ENCODE peak calls at places on chromosomes 13 and 19, in five cellular contexts. One of them, this sample, is unnamed. For H3K9me3, the result is how much of the 10 kb centered on the place peaks cover.

GRCh38 chr13:99008577-99008976 is 30.7 kb upstream of the DOCK9 start:
- DNase-seq in tibial artery: no peak
- DNase-seq in heart right ventricle: no peak
- DNase-seq in pancreas: no peak
- DNase-seq in Peyer's patch: no peak
- DNase-seq in this sample: no peak

GRCh38 chr19:40416918-40417713 is 3.9 kb upstream of the PRX start:
- DNase-seq in Peyer's patch: no peak
- DNase-seq in heart right ventricle: peak
- DNase-seq in tibial artery: peak
- DNase-seq in pancreas: no peak
- DNase-seq in this sample: no peak

GRCh38 chr19:1884291-1884718 is 991 bp downstream of the ABHD17A start:
- DNase-seq in heart right ventricle: no peak
- DNase-seq in Peyer's patch: no peak
- DNase-seq in pancreas: no peak
- DNase-seq in tibial artery: no peak
- DNase-seq in this sample: no peak

GRCh38 chr13:72062566-72062965 is 195.6 kb upstream of the DACH1 start:
- DNase-seq in heart right ventricle: peak
- DNase-seq in Peyer's patch: no peak
- DNase-seq in pancreas: no peak
- DNase-seq in tibial artery: no peak
- DNase-seq in this sample: no peak

GRCh38 chr13:95484052-95484451 is 68.5 kb upstream of the CLDN10 start:
- DNase-seq in tibial artery: no peak
- DNase-seq in Peyer's patch: no peak
- DNase-seq in heart right ventricle: no peak
- DNase-seq in pancreas: no peak
- DNase-seq in this sample: no peak

GRCh38 chr19:16702123-16702522 is 17.5 kb upstream of the NWD1 start:
- DNase-seq in pancreas: no peak
- DNase-seq in Peyer's patch: no peak
- DNase-seq in tibial artery: peak
- DNase-seq in heart right ventricle: peak
- DNase-seq in this sample: peak

GRCh38 chr19:41698746-41699230 is 9.6 kb upstream of the CEACAM5 start:
- DNase-seq in tibial artery: no peak
- DNase-seq in pancreas: no peak
- DNase-seq in Peyer's patch: no peak
- DNase-seq in heart right ventricle: no peak
- DNase-seq in this sample: no peak

GRCh38 chr13:96041326-96042092 is 11.7 kb downstream of the UGGT2 start:
- DNase-seq in pancreas: no peak
- DNase-seq in Peyer's patch: no peak
- DNase-seq in tibial artery: no peak
- DNase-seq in heart right ventricle: no peak
- DNase-seq in this sample: no peak

GRCh38 chr13:95834134-95834765 is 157.3 kb downstream of the DNAJC3 start:
- DNase-seq in heart right ventricle: peak
- DNase-seq in pancreas: peak
- DNase-seq in Peyer's patch: peak
- DNase-seq in tibial artery: peak
- DNase-seq in this sample: peak

DNA sequence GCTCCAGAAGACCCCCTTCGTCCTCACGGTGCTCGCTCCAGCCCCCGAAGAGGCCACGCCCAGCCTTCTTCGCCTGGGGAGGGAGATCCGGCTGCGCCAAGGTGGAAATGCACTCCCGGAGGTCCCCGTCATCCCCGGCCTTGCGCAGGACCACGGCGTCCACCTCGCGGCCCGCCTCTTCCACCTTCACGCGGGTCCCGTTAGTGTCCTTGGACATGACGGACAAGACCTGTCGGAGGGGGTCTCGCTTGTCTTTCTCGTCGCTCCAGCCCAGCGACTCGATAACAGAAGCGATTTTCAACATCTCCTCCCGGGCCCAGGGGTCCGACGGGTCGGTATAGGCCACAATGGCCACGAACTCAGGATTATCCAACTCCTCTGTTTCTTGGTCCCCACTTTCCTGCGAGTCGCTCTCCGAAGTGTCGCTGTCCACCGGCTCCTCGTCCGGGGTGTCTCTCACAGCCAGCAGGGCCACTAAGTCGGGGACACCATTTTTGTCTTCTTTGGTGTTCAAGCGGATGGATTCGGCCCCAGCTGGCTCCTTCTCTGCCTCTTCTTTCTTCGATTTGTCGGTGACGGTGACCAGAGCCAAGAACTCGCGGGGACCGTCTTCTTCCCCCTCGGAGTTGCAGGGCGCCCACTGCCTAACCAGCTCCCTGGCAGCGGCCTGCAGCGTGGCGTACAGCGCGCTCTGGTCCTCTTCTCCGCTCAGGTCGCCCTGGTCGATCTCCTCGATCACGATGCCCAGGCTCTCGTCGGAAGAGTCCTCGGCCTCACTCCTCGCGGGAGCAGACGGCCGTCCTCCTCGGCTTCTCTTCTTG is 1.3 kb downstream of the PNMA8B start:
- DNase-seq in Peyer's patch: no peak
- DNase-seq in heart right ventricle: peak
- DNase-seq in tibial artery: no peak
- DNase-seq in pancreas: no peak
- DNase-seq in this sample: no peak
- H3K4me3 ChIP-seq in Peyer's patch: no peak
- H3K4me3 ChIP-seq in heart right ventricle: peak
- H3K4me3 ChIP-seq in tibial artery: peak
- H3K4me3 ChIP-seq in pancreas: peak
- H3K4me3 ChIP-seq in this sample: no peak

GRCh38 chr13:43111887-43112400 is 88.6 kb downstream of the DNAJC15 start:
- DNase-seq in Peyer's patch: no peak
- DNase-seq in heart right ventricle: no peak
- DNase-seq in tibial artery: no peak
- DNase-seq in pancreas: no peak
- DNase-seq in this sample: no peak

GRCh38 chr13:43119206-43119605 is 95.8 kb downstream of the DNAJC15 start:
- DNase-seq in pancreas: no peak
- DNase-seq in tibial artery: no peak
- DNase-seq in heart right ventricle: no peak
- DNase-seq in Peyer's patch: no peak
- DNase-seq in this sample: no peak

GRCh38 chr13:43114504-43114903 is 91.1 kb downstream of the DNAJC15 start:
- DNase-seq in heart right ventricle: no peak
- DNase-seq in tibial artery: no peak
- DNase-seq in Peyer's patch: no peak
- DNase-seq in pancreas: no peak
- DNase-seq in this sample: no peak

GRCh38 chr13:43113603-43114002 is 90.2 kb downstream of the DNAJC15 start:
- DNase-seq in heart right ventricle: no peak
- DNase-seq in pancreas: no peak
- DNase-seq in Peyer's patch: no peak
- DNase-seq in tibial artery: no peak
- DNase-seq in this sample: peak

GRCh38 chr13:43116242-43116641 is 92.9 kb downstream of the DNAJC15 start:
- DNase-seq in Peyer's patch: no peak
- DNase-seq in pancreas: no peak
- DNase-seq in tibial artery: no peak
- DNase-seq in heart right ventricle: no peak
- DNase-seq in this sample: no peak
- TF ChIP-seq CTCF in Peyer's patch: no peak
- TF ChIP-seq CTCF in pancreas: no peak
- TF ChIP-seq CTCF in tibial artery: no peak
- TF ChIP-seq CTCF in heart right ventricle: no peak
- TF ChIP-seq CTCF in this sample: no peak

GRCh38 chr19:12261554-12261953 is 33.1 kb downstream of the ZNF44 start:
- DNase-seq in Peyer's patch: no peak
- DNase-seq in pancreas: no peak
- DNase-seq in heart right ventricle: no peak
- DNase-seq in tibial artery: no peak
- DNase-seq in this sample: no peak

GRCh38 chr19:12260236-12260635 is 34.4 kb downstream of the ZNF44 start:
- DNase-seq in heart right ventricle: no peak
- DNase-seq in pancreas: no peak
- DNase-seq in Peyer's patch: no peak
- DNase-seq in tibial artery: no peak
- DNase-seq in this sample: no peak

GRCh38 chr19:12265921-12266704 is 28.6 kb downstream of the ZNF44 start:
- DNase-seq in tibial artery: no peak
- DNase-seq in pancreas: peak
- DNase-seq in heart right ventricle: no peak
- DNase-seq in Peyer's patch: no peak
- DNase-seq in this sample: no peak

GRCh38 chr19:12255372-12255771 is 39.3 kb downstream of the ZNF44 start:
- DNase-seq in Peyer's patch: no peak
- DNase-seq in pancreas: no peak
- DNase-seq in heart right ventricle: no peak
- DNase-seq in tibial artery: no peak
- DNase-seq in this sample: no peak

DNA sequence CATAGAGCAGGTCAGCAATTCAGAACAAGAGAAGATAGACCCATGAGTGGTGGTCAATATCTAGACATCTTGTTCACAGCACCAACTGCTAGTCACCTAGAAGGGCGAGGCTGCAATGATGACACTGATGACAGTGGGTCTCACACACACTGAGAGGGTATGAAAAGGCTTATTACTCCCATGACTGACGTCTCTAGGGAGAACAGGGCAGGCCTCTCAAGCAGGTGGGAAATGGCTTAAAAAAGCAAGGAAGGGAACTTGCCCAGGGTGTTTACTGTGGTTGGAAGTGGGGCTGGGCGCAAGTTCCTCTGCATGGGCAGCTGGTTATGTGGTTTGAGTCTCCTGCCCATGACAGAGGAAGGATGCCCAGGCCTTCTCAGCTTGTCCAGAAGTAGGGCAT is 33.8 kb downstream of the ZNF44 start:
- DNase-seq in tibial artery: no peak
- DNase-seq in heart right ventricle: no peak
- DNase-seq in Peyer's patch: no peak
- DNase-seq in pancreas: no peak
- DNase-seq in this sample: no peak
- H3K9me3 ChIP-seq in tibial artery: under half
- H3K9me3 ChIP-seq in heart right ventricle: under half
- H3K9me3 ChIP-seq in Peyer's patch: under half
- H3K9me3 ChIP-seq in pancreas: under half
- H3K9me3 ChIP-seq in this sample: half or more

GRCh38 chr13:40101708-40102359 is 446.4 kb downstream of the COG6 start:
- DNase-seq in tibial artery: no peak
- DNase-seq in pancreas: no peak
- DNase-seq in Peyer's patch: no peak
- DNase-seq in heart right ventricle: no peak
- DNase-seq in this sample: no peak
- H3K4me3 ChIP-seq in tibial artery: no peak
- H3K4me3 ChIP-seq in pancreas: no peak
- H3K4me3 ChIP-seq in Peyer's patch: no peak
- H3K4me3 ChIP-seq in heart right ventricle: no peak
- H3K4me3 ChIP-seq in this sample: no peak

GRCh38 chr19:50497030-50497420 is 14.0 kb downstream of the JOSD2 start:
- DNase-seq in Peyer's patch: peak
- DNase-seq in pancreas: no peak
- DNase-seq in tibial artery: no peak
- DNase-seq in heart right ventricle: no peak
- DNase-seq in this sample: no peak

GRCh38 chr19:50494186-50495019 is 16.6 kb downstream of the JOSD2 start:
- DNase-seq in pancreas: no peak
- DNase-seq in tibial artery: no peak
- DNase-seq in Peyer's patch: no peak
- DNase-seq in heart right ventricle: no peak
- DNase-seq in this sample: no peak

GRCh38 chr19:50498219-50499056 is 12.6 kb downstream of the JOSD2 start:
- DNase-seq in pancreas: no peak
- DNase-seq in Peyer's patch: no peak
- DNase-seq in tibial artery: no peak
- DNase-seq in heart right ventricle: no peak
- DNase-seq in this sample: no peak

GRCh38 chr19:50495020-50495531 is 15.9 kb downstream of the JOSD2 start:
- DNase-seq in pancreas: no peak
- DNase-seq in tibial artery: no peak
- DNase-seq in heart right ventricle: no peak
- DNase-seq in Peyer's patch: no peak
- DNase-seq in this sample: no peak

DNA sequence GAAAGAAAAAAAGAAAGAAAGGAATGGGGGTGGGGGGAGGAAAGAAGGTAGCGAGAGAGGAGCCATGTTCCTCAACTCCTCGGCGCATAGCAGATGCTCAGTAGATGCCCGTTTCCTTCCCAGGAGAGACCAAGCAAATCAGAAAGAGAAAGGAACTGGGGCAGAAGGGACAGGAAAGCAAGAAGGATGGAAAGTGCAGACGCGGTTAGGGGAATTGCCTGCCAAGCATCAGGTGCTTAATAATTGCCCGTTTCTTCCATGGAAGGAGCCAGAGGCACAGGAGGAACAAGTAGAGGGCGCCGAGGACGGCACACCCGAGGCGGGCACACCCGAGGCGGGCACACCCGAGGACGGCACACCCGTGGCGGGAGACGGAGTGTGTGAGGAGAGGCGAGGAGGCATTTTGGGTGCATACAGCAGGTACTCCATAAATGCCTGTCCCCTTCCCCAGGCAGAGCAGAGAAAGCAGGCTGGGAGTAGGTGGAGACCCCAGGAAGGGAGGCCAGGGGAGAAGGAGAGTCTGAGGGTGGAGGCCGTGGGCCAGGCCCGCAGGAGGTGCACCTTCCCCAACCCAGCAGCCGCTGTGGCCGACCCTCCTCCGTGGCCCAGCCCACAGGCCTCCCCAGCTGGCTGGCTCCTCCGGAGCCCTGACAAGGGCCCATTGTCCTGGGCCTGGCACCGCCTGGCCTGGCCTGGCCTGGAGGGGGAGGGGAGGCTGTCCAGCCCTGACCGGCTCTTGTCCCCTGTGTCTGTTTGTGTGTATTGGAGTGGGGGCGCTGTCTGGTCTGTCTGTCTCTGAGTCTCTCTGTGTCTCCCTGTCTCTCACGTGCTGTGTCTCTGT is 14.6 kb downstream of the JOSD2 start:
- DNase-seq in pancreas: peak
- DNase-seq in heart right ventricle: peak
- DNase-seq in tibial artery: no peak
- DNase-seq in Peyer's patch: peak
- DNase-seq in this sample: no peak
- TF ChIP-seq CTCF in pancreas: no peak
- TF ChIP-seq CTCF in heart right ventricle: peak
- TF ChIP-seq CTCF in tibial artery: no peak
- TF ChIP-seq CTCF in Peyer's patch: no peak
- TF ChIP-seq CTCF in this sample: no peak

This sample was measured in AG04450.